ENCODE peak calls at places on chromosomes 13 and 19, in six cellular contexts. U is CD8-positive, alpha-beta T cell; Z is mammary epithelial cell; Y is heart right ventricle; R is left ventricle myocardium inferior; E is fibroblast of pulmonary artery. I is an unnamed sample.

GRCh38 chr19:52115526-52116053 is 20.0 kb upstream of the ZNF841 start:
- DNase-seq in U (no peak), Z (no peak), Y (no peak), R (no peak), E (no peak), I (no peak)

GRCh38 chr19:36604656-36605100 is 435 bp upstream of the ZNF382 start:
- DNase-seq in U (peak; percentile 80), Z (peak; percentile 45), Y (peak; percentile 71), R (peak; percentile 74), E (peak; percentile 25), I (no peak)

GRCh38 chr19:55452381-55453325 is 8.8 kb downstream of the ISOC2 start:
- DNase-seq in U (no peak), Z (peak; percentile 40), Y (peak; percentile 80), R (peak; percentile 66), E (peak; percentile 75), I (peak; percentile 83)

GRCh38 chr13:26300140-26300539 is 46.2 kb downstream of the CDK8 start:
- DNase-seq in U (no peak), Z (peak; percentile 70), Y (no peak), R (no peak), E (peak; percentile 50), I (no peak)

GRCh38 chr19:19635313-19635702 is 7.3 kb upstream of the LPAR2 start:
- DNase-seq in U (no peak), Z (no peak), Y (no peak), R (no peak), E (no peak), I (no peak)

GRCh38 chr19:45882652-45883585 is 3.0 kb downstream of the IRF2BP1 start:
- DNase-seq in U (peak; percentile 74), Z (peak; percentile 68), Y (peak; percentile 80), R (peak; percentile 73), E (peak; percentile 92), I (peak; percentile 98)

GRCh38 chr19:45645631-45646344 is 6.6 kb upstream of the EML2 start:
- DNase-seq in U (peak; percentile 58), Z (peak; percentile 70), Y (peak; percentile 84), R (peak; percentile 82), E (peak; percentile 95), I (peak; percentile 49)

GRCh38 chr13:24050292-24050711 is 110.2 kb upstream of the SPATA13 start:
- DNase-seq in U (no peak), Z (peak; percentile 50), Y (peak; percentile 42), R (peak; percentile 36), E (peak; percentile 69), I (no peak)

GRCh38 chr19:48961673-48962028 is 3.5 kb upstream of the FTL start:
- DNase-seq in U (no peak), Z (no peak), Y (no peak), R (no peak), E (no peak), I (no peak)

GRCh38 chr19:51131780-51132680 is 7.3 kb downstream of the SIGLEC9 start:
- DNase-seq in U (no peak), Z (no peak), Y (peak; percentile 60), R (peak; percentile 69), E (peak; percentile 86), I (peak; percentile 72)

GRCh38 chr19:8370176-8371010 is 6.4 kb downstream of the ANGPTL4 start:
- DNase-seq in U (no peak), Z (no peak), Y (no peak), R (no peak), E (no peak), I (no peak)

GRCh38 chr13:27455331-27455855 is 5.0 kb upstream of the MTIF3 start:
- DNase-seq in U (no peak), Z (no peak), Y (no peak), R (no peak), E (no peak), I (no peak)

GRCh38 chr13:107392205-107392604 is 823.1 kb downstream of the LIG4 start:
- DNase-seq in U (no peak), Z (no peak), Y (no peak), R (no peak), E (no peak), I (no peak)

DNA sequence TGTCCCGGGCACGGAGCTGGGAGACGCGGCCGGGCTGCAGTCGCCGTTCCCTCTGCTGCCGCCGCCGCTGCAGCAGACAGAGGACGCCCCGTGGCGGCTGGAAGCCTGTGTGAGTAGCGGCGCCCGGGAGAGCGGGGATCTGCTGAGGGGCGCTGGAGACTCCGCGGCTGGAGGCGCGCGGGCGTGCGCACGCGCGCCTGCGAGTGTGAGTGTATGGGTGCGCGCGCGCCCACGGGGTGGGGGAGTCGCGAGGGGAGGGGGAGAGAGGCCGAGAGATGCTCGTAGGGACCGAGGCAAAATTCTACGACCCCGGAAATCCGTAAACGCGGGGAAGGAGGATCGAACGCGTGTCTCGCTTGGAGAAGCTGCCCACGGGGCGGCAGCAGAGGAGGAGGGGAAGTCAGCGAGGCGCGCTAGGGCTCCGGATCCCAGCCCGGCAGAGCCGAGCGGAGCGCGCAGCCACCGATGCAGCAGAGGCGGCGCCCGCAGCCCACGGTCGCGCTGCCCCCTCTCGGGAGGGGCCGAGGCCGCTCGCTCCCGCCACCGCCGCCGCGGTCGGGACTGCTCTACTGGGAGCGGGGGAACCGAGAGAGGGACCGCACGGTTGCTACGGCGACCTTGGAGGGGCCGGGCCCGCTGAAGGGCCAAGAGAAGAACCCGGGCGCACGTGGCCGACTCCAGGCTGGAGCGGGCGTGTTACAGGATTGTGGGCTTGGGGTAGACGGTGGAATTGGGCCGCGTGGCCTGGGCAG is at the start of gene ENOX1:
- DNase-seq in U (no peak), Z (peak; percentile 64), Y (peak; percentile 78), R (peak; percentile 77), E (peak; percentile 83), I (peak; percentile 82)
- TF ChIP-seq CTCF in U (no peak), Z (no peak), Y (peak; percentile 18), R (peak; percentile 47), E (no peak), I (no peak)

GRCh38 chr19:40136818-40137217 is 46.1 kb upstream of the ZNF780A start:
- DNase-seq in U (no peak), Z (no peak), Y (no peak), R (no peak), E (no peak), I (no peak)
- TF ChIP-seq CTCF in U (no peak), Z (no peak), Y (no peak), R (no peak), E (peak; percentile 6), I (no peak)

DNA sequence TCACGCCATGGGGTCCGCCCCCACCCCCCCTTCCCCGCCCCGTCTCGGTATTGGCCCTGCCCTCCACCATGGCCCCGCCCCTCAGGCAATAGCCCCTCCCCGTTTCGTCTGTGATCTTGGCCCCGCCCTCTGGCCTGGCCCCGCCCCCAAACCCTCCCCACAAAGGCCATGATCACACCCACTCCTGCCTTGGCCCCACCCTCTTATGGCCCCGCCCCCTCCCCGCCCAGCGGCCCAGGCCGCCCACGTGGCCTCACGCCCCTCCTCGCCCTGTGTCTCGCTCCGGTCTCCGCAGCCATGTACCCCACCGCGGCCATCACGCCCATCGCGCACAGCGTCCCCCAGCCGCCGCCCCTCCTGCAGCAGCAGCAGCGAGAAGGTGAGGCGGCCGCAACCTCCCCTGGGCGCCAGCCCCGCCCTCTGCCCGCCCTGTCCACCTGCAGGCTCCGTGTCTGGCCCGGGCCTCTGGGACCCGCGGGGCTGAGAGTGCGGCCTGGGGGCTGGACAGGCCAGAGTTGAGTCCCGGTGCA is 61.3 kb downstream of the CELF5 start:
- DNase-seq in U (peak; percentile 40), Z (no peak), Y (no peak), R (no peak), E (peak; percentile 31), I (peak; percentile 65)
- TF ChIP-seq CTCF in U (no peak), Z (no peak), Y (no peak), R (no peak), E (no peak), I (no peak)

GRCh38 chr19:13094771-13095392 is 7.8 kb downstream of the LYL1 start:
- DNase-seq in U (no peak), Z (no peak), Y (no peak), R (no peak), E (no peak), I (no peak)

GRCh38 chr19:13095393-13095784 is 7.3 kb downstream of the LYL1 start:
- DNase-seq in U (no peak), Z (no peak), Y (no peak), R (no peak), E (no peak), I (no peak)

GRCh38 chr19:13096968-13097330 is 5.7 kb downstream of the LYL1 start:
- DNase-seq in U (no peak), Z (no peak), Y (peak; percentile 25), R (no peak), E (no peak), I (no peak)

GRCh38 chr19:13097331-13098258 is 5.1 kb downstream of the LYL1 start:
- DNase-seq in U (no peak), Z (no peak), Y (peak; percentile 66), R (no peak), E (no peak), I (no peak)

DNA sequence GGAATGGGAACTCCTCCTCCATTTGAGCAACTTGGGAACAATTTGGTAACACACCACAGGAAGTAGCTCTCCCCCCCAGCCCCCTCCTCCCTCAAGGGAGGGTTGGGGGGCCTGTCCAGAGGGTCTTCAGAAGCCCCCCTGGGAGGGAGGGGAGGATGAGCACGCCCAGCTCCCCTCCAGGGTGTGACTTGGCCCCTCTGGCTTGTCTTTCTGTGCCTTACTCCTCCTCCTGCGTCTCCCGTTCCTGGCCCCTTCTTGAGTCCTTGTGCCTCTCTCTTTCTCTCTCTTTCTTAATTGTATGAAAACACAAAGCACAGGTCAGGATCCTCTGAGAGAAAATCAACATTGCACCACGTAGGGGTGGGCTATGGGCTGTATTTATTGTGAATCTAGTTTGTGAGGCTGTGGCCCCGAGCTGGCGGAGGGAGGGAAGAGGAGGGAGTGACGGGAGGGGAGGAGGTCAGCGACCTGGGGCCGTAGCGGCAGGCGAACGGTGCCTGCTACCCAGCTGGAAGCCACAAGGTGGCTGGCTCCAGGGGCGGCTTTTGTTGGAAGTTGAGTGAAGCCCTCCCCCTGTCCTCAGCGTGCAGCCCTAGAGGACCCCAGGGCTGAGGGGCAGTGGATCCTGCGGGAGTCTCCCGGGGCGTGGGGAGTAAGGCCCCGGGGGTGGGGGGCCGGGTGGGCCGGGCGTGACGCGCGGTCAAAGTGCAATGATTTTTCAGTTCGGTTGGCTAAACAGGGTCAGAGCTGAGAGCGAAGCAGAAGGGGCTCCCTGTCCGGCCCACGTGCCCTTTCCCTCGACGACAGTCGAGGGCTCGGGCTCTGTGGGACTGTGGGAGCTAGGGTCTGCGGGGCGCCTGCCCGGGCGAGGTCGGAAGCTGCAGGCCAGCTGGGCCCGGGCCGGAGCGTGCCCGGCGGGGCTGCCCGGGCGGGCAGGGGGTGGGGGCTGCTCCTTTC is 6.4 kb downstream of the LYL1 start:
- DNase-seq in U (no peak), Z (no peak), Y (peak; percentile 47), R (no peak), E (no peak), I (peak; percentile 53)
- TF ChIP-seq CTCF in U (no peak), Z (no peak), Y (peak; percentile 12), R (peak; percentile 40), E (peak; percentile 4), I (peak; percentile 35)

GRCh38 chr13:29763426-29764180 is 86.8 kb downstream of the UBL3 start:
- DNase-seq in U (no peak), Z (no peak), Y (no peak), R (no peak), E (no peak), I (no peak)

GRCh38 chr13:29760561-29760960 is 89.9 kb downstream of the UBL3 start:
- DNase-seq in U (no peak), Z (no peak), Y (no peak), R (no peak), E (no peak), I (no peak)

GRCh38 chr13:29758591-29759114 is 91.8 kb downstream of the UBL3 start:
- DNase-seq in U (peak; percentile 7), Z (peak; percentile 59), Y (no peak), R (no peak), E (no peak), I (no peak)

GRCh38 chr13:29761160-29761559 is 89.3 kb downstream of the UBL3 start:
- DNase-seq in U (no peak), Z (no peak), Y (no peak), R (no peak), E (no peak), I (no peak)

GRCh38 chr13:29761815-29762214 is 88.6 kb downstream of the UBL3 start:
- DNase-seq in U (no peak), Z (no peak), Y (no peak), R (no peak), E (no peak), I (no peak)
- TF ChIP-seq CTCF in U (no peak), Z (no peak), Y (no peak), R (no peak), E (no peak), I (peak; percentile 20)